ENCODE peak calls at places on chromosomes 4 and X, in nine cellular contexts. T is G401; L is neural progenitor cell; U is fibroblast of pulmonary artery; V is amniotic stem cell; Z is T-helper 9 cell; E is hippocampal formation; R is stimulated activated naive CD4-positive, alpha-beta T cell treated with Interleukin-2 at 50 U/mL for 16 hours; P is amniotic epithelial cell. K is an unnamed sample.

GRCh38 chr4:188989371-188989770 is 850.1 kb downstream of the TRIML1 start:
- DNase-seq in T (no peak), E (no peak), L (no peak), Z (no peak), R (no peak), U (no peak), V (no peak), P (no peak), K (no peak)

GRCh38 chr4:2186133-2186864 is 55.6 kb downstream of the HAUS3 start:
- DNase-seq in V (no peak), L (peak), U (peak), R (no peak), Z (no peak), P (peak), T (peak), E (no peak), K (no peak)

GRCh38 chrX:154600962-154601374 is 16.0 kb downstream of the CTAG1A start:
- DNase-seq in V (no peak), T (no peak), Z (no peak), P (peak), E (no peak), R (no peak), U (no peak), L (no peak), K (no peak)

GRCh38 chrX:27619975-27620374 is 29.8 kb downstream of the DCAF8L2 start:
- DNase-seq in E (no peak), Z (no peak), V (no peak), U (peak), T (no peak), R (no peak), L (peak), P (peak), K (no peak)

GRCh38 chrX:41670108-41670507 is 18.7 kb upstream of the GPR34 start:
- DNase-seq in Z (no peak), P (no peak), V (no peak), L (no peak), T (no peak), E (no peak), U (no peak), R (no peak), K (no peak)

GRCh38 chr4:139142980-139143379 is 34.0 kb downstream of the ELF2 start:
- DNase-seq in L (no peak), R (no peak), P (no peak), U (no peak), T (no peak), E (no peak), V (no peak), Z (no peak), K (no peak)

GRCh38 chr4:6917445-6918241 is 8.0 kb downstream of the TBC1D14 start:
- DNase-seq in U (peak), T (no peak), E (no peak), R (peak), V (no peak), L (peak), P (no peak), Z (no peak), K (peak)

GRCh38 chr4:124708517-124709300 is 3.8 kb downstream of the ANKRD50 start:
- DNase-seq in Z (no peak), T (no peak), L (no peak), V (no peak), E (no peak), P (peak), R (no peak), U (peak), K (no peak)

GRCh38 chr4:95049838-95050237 is 292.1 kb downstream of the BMPR1B start:
- DNase-seq in Z (no peak), L (no peak), P (peak), U (peak), V (no peak), R (no peak), T (peak), E (peak), K (no peak)

GRCh38 chr4:26192921-26193894 is 127.6 kb upstream of the RBPJ start:
- DNase-seq in E (peak), U (no peak), V (no peak), R (peak), Z (no peak), P (peak), T (no peak), L (no peak), K (no peak)

GRCh38 chr4:163764569-163764968 is 270.1 kb downstream of the TMA16 start:
- DNase-seq in L (no peak), R (no peak), P (no peak), T (no peak), Z (no peak), U (no peak), E (no peak), V (no peak), K (no peak)

GRCh38 chrX:12021708-12022107 is 116.6 kb upstream of the FRMPD4 start:
- DNase-seq in U (peak), E (no peak), L (no peak), R (no peak), Z (no peak), T (no peak), V (no peak), P (no peak), K (no peak)

GRCh38 chrX:105219454-105220401 is 766 bp downstream of the TEX13A start:
- DNase-seq in Z (no peak), U (no peak), E (no peak), R (no peak), P (no peak), L (no peak), V (no peak), T (no peak), K (no peak)

GRCh38 chr4:24645765-24646550 is 61.6 kb upstream of the DHX15 start:
- DNase-seq in R (no peak), U (no peak), V (no peak), P (no peak), T (no peak), E (no peak), Z (no peak), L (no peak), K (peak)

GRCh38 chr4:69781458-69782418 is 21.3 kb upstream of the SULT1B1 start:
- DNase-seq in P (no peak), R (no peak), T (no peak), Z (no peak), E (no peak), U (no peak), V (no peak), L (no peak), K (no peak)